ENCODE peak calls at places on chromosomes 11 and 22, in seven cellular contexts. P is fibroblast of the aortic adventitia, D is adrenal gland, M is adipocyte, B is sigmoid colon, Z is astrocyte of the cerebellum, X is cardiac fibroblast. N is an unnamed sample.

GRCh38 chr11:106161775-106162174 is 84.3 kb downstream of the AASDHPPT start:
- DNase-seq in P (no peak), D (no peak), M (no peak), B (no peak), Z (no peak), X (no peak), N (peak)

GRCh38 chr11:120255519-120255866 is 15.6 kb downstream of the POU2F3 start:
- DNase-seq in P (no peak), D (no peak), M (no peak), B (no peak), Z (no peak), X (no peak), N (no peak)

GRCh38 chr11:66609951-66610617 is 6.3 kb upstream of the RBM14 start:
- DNase-seq in P (no peak), D (no peak), M (no peak), B (no peak), Z (no peak), X (no peak), N (no peak)

GRCh38 chr11:67583319-67584204 is at the start of gene GSTP1:
- DNase-seq in P (peak), D (peak), M (peak), B (peak), Z (peak), X (peak), N (peak)

GRCh38 chr22:48547971-48548370 is 1279.7 kb downstream of the BRD1 start:
- DNase-seq in P (no peak), D (no peak), M (no peak), B (no peak), Z (no peak), X (no peak), N (no peak)

GRCh38 chr11:128490092-128490491 is 97.3 kb downstream of the ETS1 start:
- DNase-seq in P (no peak), D (no peak), M (no peak), B (no peak), Z (no peak), X (no peak), N (no peak)

GRCh38 chr22:27116295-27116694 is 458.9 kb downstream of the MIAT start:
- DNase-seq in P (no peak), D (no peak), M (no peak), B (no peak), Z (no peak), X (no peak), N (no peak)

GRCh38 chr22:21766933-21767462 is 31.4 kb upstream of the YPEL1 start:
- DNase-seq in P (no peak), D (peak), M (no peak), B (no peak), Z (no peak), X (no peak), N (no peak)

GRCh38 chr11:114033572-114033971 is 25.9 kb upstream of the ZBTB16 start:
- DNase-seq in P (no peak), D (no peak), M (no peak), B (no peak), Z (no peak), X (no peak), N (no peak)

GRCh38 chr11:67649634-67650540 is 643 bp downstream of the ACY3 start:
- DNase-seq in P (no peak), D (no peak), M (no peak), B (peak), Z (no peak), X (no peak), N (no peak)

GRCh38 chr11:128291835-128292234 is 295.5 kb downstream of the ETS1 start:
- DNase-seq in P (no peak), D (no peak), M (no peak), B (no peak), Z (no peak), X (no peak), N (no peak)

GRCh38 chr11:76233936-76234703 is 27.8 kb upstream of the WNT11 start:
- DNase-seq in P (peak), D (peak), M (peak), B (peak), Z (no peak), X (peak), N (peak)

GRCh38 chr22:25141994-25142620 is 57.6 kb upstream of the CRYBB3 start:
- DNase-seq in P (no peak), D (peak), M (no peak), B (peak), Z (no peak), X (no peak), N (no peak)

GRCh38 chr11:64334764-64335741 is 5.0 kb upstream of the CCDC88B start:
- DNase-seq in P (peak), D (peak), M (peak), B (no peak), Z (peak), X (peak), N (peak)

GRCh38 chr22:29470159-29470855 is 9.7 kb upstream of the NEFH start:
- DNase-seq in P (peak), D (no peak), M (no peak), B (peak), Z (no peak), X (peak), N (peak)

GRCh38 chr11:7252683-7253213 is 1.0 kb downstream of the SYT9 start:
- DNase-seq in P (no peak), D (no peak), M (no peak), B (no peak), Z (no peak), X (no peak), N (no peak)

GRCh38 chr11:134988495-134988894 is 576.5 kb upstream of the B3GAT1 start:
- DNase-seq in P (no peak), D (no peak), M (no peak), B (no peak), Z (no peak), X (no peak), N (no peak)

GRCh38 chr11:129408865-129409444 is 33.3 kb downstream of the BARX2 start:
- DNase-seq in P (no peak), D (no peak), M (no peak), B (no peak), Z (no peak), X (no peak), N (no peak)

GRCh38 chr11:88569342-88569741 is 231.8 kb upstream of the CTSC start:
- DNase-seq in P (peak), D (no peak), M (no peak), B (no peak), Z (no peak), X (peak), N (no peak)

GRCh38 chr11:414333-414857 is 404 bp downstream of the SIGIRR start:
- DNase-seq in P (no peak), D (no peak), M (no peak), B (no peak), Z (no peak), X (no peak), N (no peak)

GRCh38 chr11:34331736-34332135 is 26.1 kb downstream of the ABTB2 start:
- DNase-seq in P (no peak), D (no peak), M (no peak), B (no peak), Z (no peak), X (no peak), N (no peak)

GRCh38 chr11:9052316-9052715 is 39.1 kb downstream of the SCUBE2 start:
- DNase-seq in P (no peak), D (no peak), M (no peak), B (no peak), Z (no peak), X (no peak), N (no peak)

GRCh38 chr22:36756031-36756430 is 19.9 kb downstream of the IFT27 start:
- DNase-seq in P (no peak), D (no peak), M (no peak), B (peak), Z (no peak), X (no peak), N (no peak)

GRCh38 chr22:47206819-47207218 is 444.4 kb downstream of the TBC1D22A start:
- DNase-seq in P (no peak), D (no peak), M (no peak), B (peak), Z (no peak), X (no peak), N (no peak)

GRCh38 chr22:22200569-22201184 is 43.9 kb upstream of the VPREB1 start:
- DNase-seq in P (no peak), D (no peak), M (no peak), B (no peak), Z (no peak), X (no peak), N (no peak)

GRCh38 chr11:103730151-103730940 is 306.1 kb upstream of the DDI1 start:
- DNase-seq in P (peak), D (no peak), M (peak), B (no peak), Z (no peak), X (peak), N (peak)

GRCh38 chr22:38271927-38272372 is 860 bp downstream of the TMEM184B start:
- DNase-seq in P (no peak), D (no peak), M (peak), B (no peak), Z (no peak), X (no peak), N (no peak)

GRCh38 chr11:68128682-68129327 is 7.6 kb upstream of the CHKA start:
- DNase-seq in P (peak), D (peak), M (peak), B (peak), Z (peak), X (peak), N (peak)

GRCh38 chr22:29641052-29641780 is 37.8 kb downstream of the NF2 start:
- DNase-seq in P (no peak), D (no peak), M (peak), B (peak), Z (no peak), X (no peak), N (no peak)

GRCh38 chr11:31815743-31816466 is 4.8 kb upstream of the PAX6 start:
- DNase-seq in P (no peak), D (no peak), M (peak), B (no peak), Z (no peak), X (no peak), N (no peak)
- H3K4me3 ChIP-seq in P (peak), D (no peak), M (peak), B (no peak), Z (peak), X (no peak), N (no peak)

DNA sequence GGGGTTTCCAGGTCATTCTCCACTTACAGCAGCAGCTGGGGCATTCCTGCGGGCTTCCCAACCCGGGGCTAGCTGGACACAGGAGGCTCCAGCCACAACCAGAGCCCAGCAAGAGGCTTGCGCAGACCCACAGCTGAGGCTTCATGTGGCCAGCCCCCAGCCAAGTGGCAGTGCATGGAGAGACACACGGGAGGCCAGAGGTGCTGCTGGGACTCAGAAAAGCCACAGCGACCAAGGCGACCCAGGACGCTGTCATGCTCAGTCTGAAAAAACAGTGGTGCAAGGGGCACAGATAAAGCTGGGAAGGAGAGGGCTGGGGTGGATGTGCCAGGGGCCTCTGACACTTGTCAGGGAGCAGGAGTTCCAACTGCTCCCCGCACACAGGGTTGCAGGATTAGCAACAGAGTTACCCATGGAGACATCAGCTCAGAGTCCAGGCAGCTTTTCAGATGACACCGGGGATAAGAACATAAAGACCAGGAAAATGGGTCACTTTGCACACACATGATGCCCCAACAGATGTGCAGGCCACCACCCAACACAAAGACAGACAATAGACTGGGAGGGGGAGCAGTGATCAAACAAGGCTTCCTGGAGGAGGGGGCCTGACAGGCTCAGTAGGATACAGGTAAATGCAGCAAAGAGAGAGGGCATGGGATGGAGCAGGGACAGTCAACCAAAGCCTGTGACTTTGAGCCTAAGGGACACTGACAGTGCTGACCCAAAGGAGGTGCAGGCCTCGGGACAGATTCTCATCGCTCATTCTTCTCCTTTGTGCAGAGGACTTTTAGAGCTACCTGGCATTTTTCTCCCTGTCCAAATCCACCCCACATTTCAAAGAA is 6.9 kb upstream of the NEAT1 start:
- DNase-seq in P (no peak), D (no peak), M (no peak), B (peak), Z (no peak), X (no peak), N (no peak)
- H3K4me3 ChIP-seq in P (peak), D (no peak), M (peak), B (peak), Z (peak), X (no peak), N (no peak)

GRCh38 chr11:65553301-65554001 is 4.7 kb downstream of the LTBP3 start:
- DNase-seq in P (no peak), D (no peak), M (no peak), B (no peak), Z (no peak), X (no peak), N (no peak)
- H3K4me3 ChIP-seq in P (no peak), D (no peak), M (no peak), B (no peak), Z (no peak), X (no peak), N (no peak)

GRCh38 chr22:44180706-44181032 is at the start of gene PARVG:
- DNase-seq in P (no peak), D (no peak), M (no peak), B (no peak), Z (no peak), X (no peak), N (no peak)

GRCh38 chr22:44182591-44183588 is 2.2 kb downstream of the PARVG start:
- DNase-seq in P (no peak), D (peak), M (no peak), B (peak), Z (no peak), X (no peak), N (no peak)

GRCh38 chr22:44179989-44180705 is 578 bp upstream of the PARVG start:
- DNase-seq in P (no peak), D (no peak), M (no peak), B (no peak), Z (no peak), X (no peak), N (no peak)

GRCh38 chr22:44181033-44181911 is 547 bp downstream of the PARVG start:
- DNase-seq in P (no peak), D (no peak), M (no peak), B (no peak), Z (no peak), X (no peak), N (no peak)

DNA sequence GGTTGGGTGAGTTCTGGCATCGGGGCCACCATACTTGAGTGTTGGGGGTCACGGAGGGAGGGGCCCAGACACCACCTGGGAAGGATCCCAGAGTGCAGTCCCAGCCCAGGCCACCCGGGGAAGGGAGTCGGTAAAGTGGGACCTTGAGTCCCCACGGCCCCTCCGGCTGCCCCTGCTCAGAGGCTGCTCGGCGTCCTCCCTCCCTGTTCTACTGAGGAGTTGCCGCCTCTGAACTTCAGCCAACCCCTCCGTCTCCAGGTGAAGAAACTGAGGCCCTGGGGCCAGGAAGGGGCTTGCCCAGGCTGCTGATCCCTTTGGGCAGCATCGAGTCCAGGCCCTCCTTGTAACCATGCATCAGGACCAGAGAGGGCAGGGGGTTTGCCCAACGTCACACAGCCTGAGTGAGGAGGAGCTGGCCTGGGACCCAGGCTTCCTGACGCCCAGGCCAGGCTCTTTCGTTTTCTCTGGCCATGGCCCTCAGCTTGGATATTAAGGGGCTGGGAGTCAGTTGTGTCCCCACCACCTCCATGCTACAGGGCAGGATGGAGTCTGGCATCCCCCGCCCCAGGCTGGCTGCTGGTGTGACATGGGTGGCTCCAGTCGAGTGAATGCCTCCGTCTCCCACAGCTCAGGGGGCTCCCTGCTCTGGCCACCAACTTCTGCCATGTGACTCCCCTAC is 1.3 kb downstream of the PARVG start:
- DNase-seq in P (no peak), D (no peak), M (no peak), B (no peak), Z (no peak), X (no peak), N (no peak)
- H3K4me3 ChIP-seq in P (no peak), D (no peak), M (no peak), B (peak), Z (no peak), X (no peak), N (no peak)

GRCh38 chr22:42992886-42993479 is 22.0 kb downstream of the PACSIN2 start:
- DNase-seq in P (no peak), D (no peak), M (no peak), B (peak), Z (no peak), X (no peak), N (no peak)
- H3K4me3 ChIP-seq in P (no peak), D (no peak), M (peak), B (peak), Z (no peak), X (no peak), N (no peak)

GRCh38 chr11:62611705-62612365 is 740 bp downstream of the EML3 start:
- DNase-seq in P (peak), D (peak), M (peak), B (peak), Z (peak), X (peak), N (peak)

GRCh38 chr11:62614275-62614674 is 1.2 kb downstream of the ROM1 start:
- DNase-seq in P (no peak), D (no peak), M (no peak), B (no peak), Z (no peak), X (no peak), N (no peak)

GRCh38 chr11:62615521-62615920 is 2.5 kb downstream of the ROM1 start:
- DNase-seq in P (no peak), D (no peak), M (no peak), B (no peak), Z (no peak), X (no peak), N (no peak)

GRCh38 chr11:62612366-62613274 is at the start of the genes EML3 and ROM1:
- DNase-seq in P (peak), D (peak), M (peak), B (peak), Z (peak), X (peak), N (peak)

GRCh38 chr11:62613275-62613864 is 313 bp downstream of the ROM1 start:
- DNase-seq in P (no peak), D (peak), M (no peak), B (peak), Z (no peak), X (no peak), N (no peak)
- H3K4me3 ChIP-seq in P (peak), D (no peak), M (no peak), B (peak), Z (no peak), X (no peak), N (no peak)

N was measured in fibroblast of mammary gland.